ENCODE peak calls at places on chromosomes 13 and 19, in ten cellular contexts. V is uterus; S is ovary; K is right atrium auricular region; N is heart right ventricle; H is lung; W is SJSA1; Z is body of pancreas; F is left ventricle myocardium inferior; U is CD8-positive, alpha-beta memory T cell. M is an unnamed sample. For H3K4me1, the result is how much of the 10 kb centered on the place peaks cover.

GRCh38 chr13:20566917-20567755 is at the start of gene IFT88:
- DNase-seq in K (peak), N (peak), S (peak), V (peak), W (peak), H (peak), Z (peak), F (peak), U (peak), M (peak)

GRCh38 chr19:55683449-55684261 is 8.6 kb downstream of the EPN1 start:
- DNase-seq in F (no peak), U (no peak), V (no peak), Z (peak), K (no peak), H (peak), W (no peak), N (no peak), S (no peak), M (no peak)

GRCh38 chr13:32639502-32640105 is 53.4 kb downstream of the PDS5B start:
- DNase-seq in S (peak), W (peak), K (peak), Z (peak), H (no peak), F (no peak), N (no peak), U (peak), V (peak), M (no peak)

GRCh38 chr19:36115453-36116343 is at the start of gene TBCB:
- DNase-seq in S (no peak), V (peak), K (no peak), U (no peak), W (peak), N (peak), H (peak), F (peak), Z (peak), M (peak)

GRCh38 chr13:58619396-58620113 is 988.0 kb downstream of the PCDH17 start:
- DNase-seq in K (no peak), H (no peak), V (no peak), N (no peak), U (no peak), S (no peak), Z (no peak), W (no peak), F (no peak), M (no peak)

GRCh38 chr13:112792511-112792910 is 102.7 kb downstream of the ATP11A start:
- DNase-seq in K (peak), N (no peak), U (no peak), Z (no peak), V (peak), S (no peak), F (no peak), H (no peak), W (no peak), M (no peak)

GRCh38 chr13:32496574-32497160 is 41.9 kb downstream of the N4BP2L2 start:
- DNase-seq in K (no peak), Z (no peak), F (no peak), U (no peak), W (no peak), V (no peak), S (no peak), H (no peak), N (no peak), M (no peak)

GRCh38 chr19:55640043-55640576 is 692 bp upstream of the ZNF580 start:
- DNase-seq in K (no peak), U (peak), F (peak), H (peak), Z (peak), N (peak), W (no peak), V (no peak), S (peak), M (peak)

GRCh38 chr19:33946535-33947323 is 150.1 kb downstream of the KCTD15 start:
- DNase-seq in U (no peak), N (no peak), H (no peak), K (peak), S (no peak), F (no peak), V (no peak), Z (no peak), W (no peak), M (no peak)

GRCh38 chr13:21071894-21072293 is 10.5 kb upstream of the LATS2 start:
- DNase-seq in H (no peak), N (no peak), V (no peak), F (no peak), Z (no peak), S (no peak), U (no peak), W (no peak), K (no peak), M (no peak)

GRCh38 chr19:14022469-14022868 is 5.5 kb upstream of the RLN3 start:
- DNase-seq in U (no peak), V (no peak), S (no peak), F (no peak), W (no peak), N (no peak), Z (no peak), K (no peak), H (no peak), M (no peak)

DNA sequence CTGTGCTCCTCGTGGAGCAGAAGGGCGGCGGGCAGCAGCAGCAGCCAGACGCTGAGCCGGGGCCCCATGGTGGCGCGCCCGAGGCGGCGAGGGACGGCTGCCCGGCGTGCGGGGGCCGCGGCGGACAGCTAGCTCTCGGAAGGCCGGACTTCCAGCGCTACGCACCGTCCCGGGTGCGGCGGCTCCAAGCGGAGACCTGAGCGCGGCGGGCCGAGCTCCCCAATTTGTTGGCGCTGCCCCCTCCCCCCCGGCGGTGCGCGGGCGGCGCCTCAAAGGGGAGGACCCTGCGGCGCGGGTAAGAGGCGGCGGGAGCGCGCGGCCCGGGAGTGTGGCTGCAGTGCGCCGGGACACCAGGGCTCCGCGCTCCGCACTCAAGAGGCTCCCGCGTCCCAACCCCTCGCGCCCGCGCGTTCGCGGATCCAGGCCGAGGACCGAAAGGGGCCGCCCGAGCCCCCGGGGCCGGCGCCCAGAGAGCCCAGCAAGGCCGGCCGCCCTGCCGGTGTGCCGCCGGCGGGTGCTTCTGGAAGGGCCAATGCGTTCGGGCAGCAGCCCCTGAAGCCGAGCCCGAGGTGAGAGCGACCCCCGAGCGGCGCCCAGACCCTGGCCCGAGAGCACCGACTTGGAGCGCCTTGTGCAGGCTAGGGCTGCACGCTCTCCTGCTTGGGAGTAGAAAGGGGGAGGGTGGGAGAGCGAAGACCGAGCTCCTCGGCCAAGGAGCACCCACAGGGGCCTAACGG is at the start of the genes COL4A1 and COL4A2:
- DNase-seq in N (peak), K (peak), F (peak), S (peak), V (peak), W (peak), H (peak), Z (peak), U (no peak), M (peak)
- H3K27ac ChIP-seq in N (peak), K (peak), F (peak), S (peak), V (peak), W (peak), H (peak), Z (peak), U (no peak), M (peak)

DNA sequence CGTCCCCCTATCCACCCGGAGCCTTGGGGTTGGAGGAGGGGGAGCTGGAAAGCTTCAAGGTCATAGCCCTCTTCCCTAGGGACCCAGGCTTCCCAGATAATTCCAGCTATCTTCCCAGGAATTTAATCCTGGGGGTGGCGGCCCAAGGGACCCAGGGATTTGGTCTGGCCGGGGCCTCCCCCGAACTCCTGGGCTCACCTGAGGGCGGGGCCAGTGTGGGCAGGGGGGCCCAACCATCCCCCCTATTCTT is 1.3 kb downstream of the VASP start:
- DNase-seq in H (no peak), N (no peak), Z (no peak), U (no peak), V (no peak), F (no peak), S (no peak), W (no peak), K (no peak), M (no peak)
- H3K4me1 ChIP-seq in H (under half), N (under half), Z (under half), U (under half), V (under half), F (half or more), S (under half), W (under half), K (under half), M (under half)

DNA sequence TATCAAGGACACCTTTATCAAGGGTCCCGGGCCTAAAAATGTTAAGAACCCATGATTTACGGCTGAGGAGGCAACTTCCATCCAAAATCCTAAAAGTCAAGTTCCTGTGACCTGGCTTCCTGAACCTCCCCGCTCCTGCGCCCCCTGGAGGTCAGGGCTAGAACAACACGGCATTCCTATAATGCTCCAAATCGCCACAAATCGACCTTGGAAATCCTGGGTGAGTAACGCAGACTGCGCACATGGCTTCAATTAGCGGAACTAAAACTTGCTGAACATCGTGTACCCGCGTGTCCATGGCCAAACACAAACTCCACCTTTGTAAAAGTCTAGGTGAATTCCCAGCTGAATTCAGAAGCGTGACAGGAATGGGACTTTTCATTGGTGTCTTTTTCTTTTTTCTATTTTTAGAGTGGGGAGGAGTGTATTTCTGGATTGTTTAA is 4.3 kb upstream of the C5AR1 start:
- DNase-seq in N (peak), H (peak), K (peak), F (peak), S (peak), Z (peak), V (peak), W (peak), U (peak), M (peak)
- H3K4me3 ChIP-seq in N (no peak), H (no peak), K (no peak), F (no peak), S (no peak), Z (no peak), V (no peak), W (no peak), U (no peak), M (no peak)

GRCh38 chr19:44749318-44749717 is 810 bp downstream of the BCL3 start:
- DNase-seq in H (no peak), F (no peak), S (no peak), W (no peak), V (no peak), Z (no peak), N (no peak), K (no peak), U (no peak), M (no peak)
- H3K27ac ChIP-seq in H (peak), F (peak), S (peak), W (no peak), V (peak), Z (peak), N (peak), K (peak), U (peak), M (no peak)

DNA sequence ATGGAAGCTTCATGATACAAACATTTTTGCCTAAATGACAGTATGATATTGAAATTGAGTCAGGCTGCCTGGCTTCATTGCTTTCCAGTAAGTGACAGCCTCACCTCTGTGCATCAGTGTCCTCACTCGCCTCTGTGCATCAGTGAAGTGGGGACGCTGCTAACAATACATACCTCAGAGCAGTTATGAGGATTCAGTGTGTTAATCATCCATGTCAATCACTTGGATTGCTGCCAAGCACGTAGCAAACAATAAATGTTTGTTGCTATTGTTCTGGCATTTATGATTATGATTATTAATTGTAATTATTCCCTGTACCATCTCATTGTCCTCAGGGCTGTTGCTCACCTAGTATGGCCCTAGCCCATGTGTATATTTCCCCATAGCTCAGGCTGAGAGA is 8.8 kb downstream of the PPP2R1A start:
- DNase-seq in W (no peak), N (no peak), H (no peak), S (no peak), Z (no peak), V (no peak), K (no peak), F (no peak), U (no peak), M (no peak)
- H3K4me1 ChIP-seq in W (under half), N (half or more), H (half or more), S (under half), Z (under half), V (under half), K (half or more), F (half or more), U (under half), M (under half)

GRCh38 chr19:44305457-44305856 is 632 bp upstream of the ZNF235 start:
- DNase-seq in H (no peak), S (no peak), F (no peak), W (no peak), V (no peak), U (no peak), N (no peak), Z (no peak), K (no peak), M (no peak)
- H3K4me3 ChIP-seq in H (no peak), S (no peak), F (peak), W (no peak), V (no peak), U (peak), N (peak), Z (no peak), K (peak), M (no peak)

GRCh38 chr19:6745965-6746364 is 6.5 kb downstream of the TRIP10 start:
- DNase-seq in S (no peak), H (no peak), W (no peak), N (no peak), F (no peak), K (no peak), U (no peak), V (no peak), Z (no peak), M (no peak)
- H3K27ac ChIP-seq in S (no peak), H (no peak), W (no peak), N (no peak), F (peak), K (no peak), U (no peak), V (peak), Z (no peak), M (no peak)

GRCh38 chr19:7899751-7900352 is 3.8 kb upstream of the MAP2K7 start:
- DNase-seq in U (no peak), K (no peak), V (no peak), N (no peak), Z (no peak), H (no peak), W (no peak), F (no peak), S (no peak), M (no peak)

GRCh38 chr19:7901337-7901736 is 2.3 kb upstream of the MAP2K7 start:
- DNase-seq in W (no peak), U (no peak), H (no peak), V (no peak), Z (no peak), F (no peak), K (no peak), N (no peak), S (no peak), M (no peak)

GRCh38 chr19:7900401-7900870 is 3.2 kb upstream of the MAP2K7 start:
- DNase-seq in K (no peak), U (no peak), S (no peak), Z (no peak), W (no peak), V (no peak), H (no peak), F (no peak), N (no peak), M (no peak)

GRCh38 chr19:7902796-7903243 is 857 bp upstream of the MAP2K7 start:
- DNase-seq in Z (peak), V (no peak), F (no peak), N (no peak), W (no peak), K (no peak), H (peak), S (no peak), U (no peak), M (no peak)

DNA sequence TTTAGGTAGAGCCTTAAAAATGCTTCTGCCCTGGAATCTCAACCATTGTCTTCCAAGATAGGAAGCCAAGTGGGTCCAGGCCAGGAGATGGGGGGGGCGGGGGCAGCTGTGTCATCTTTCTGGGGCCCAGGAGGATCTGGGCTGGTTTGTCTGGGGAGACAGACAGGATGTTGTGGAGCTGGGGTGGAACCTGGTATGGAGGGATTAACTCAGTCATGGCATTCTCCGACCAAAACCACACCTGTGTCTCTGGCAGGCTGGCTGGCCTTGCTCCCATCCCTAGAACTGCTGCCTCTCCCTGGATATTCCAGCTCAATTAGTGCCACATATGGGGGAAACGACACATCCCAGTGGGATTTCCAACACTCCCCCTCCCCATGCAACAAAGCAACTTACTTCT is 2.7 kb upstream of the MAP2K7 start:
- DNase-seq in W (no peak), N (no peak), Z (no peak), H (no peak), S (no peak), U (no peak), V (no peak), F (no peak), K (no peak), M (no peak)
- H3K4me1 ChIP-seq in W (under half), N (under half), Z (under half), H (under half), S (under half), U (under half), V (under half), F (under half), K (under half), M (under half)